ENCODE peak calls at places on chromosome 5, in eight cellular contexts. L is A549; U is M059J; T is stimulated activated CD4-positive, alpha-beta T cell treated with anti-CD3 and anti-CD28 coated beads, Interleukin-4, amount 100 ng/mL, for 4 hours; R is DMS79 treated with DMSO at 0.1 percent for 48 hours; S is SW480; I is activated CD8-positive, alpha-beta memory T cell treated with anti-CD3 and anti-CD28 coated beads for 24 hours; E is thyroid gland. F is an unnamed sample.

GRCh38 chr5:74468421-74468820 is 172.1 kb downstream of the ENC1 start:
- DNase-seq in T (no peak), I (no peak), U (no peak), E (peak), R (no peak), S (no peak), L (no peak), F (no peak)

GRCh38 chr5:10932426-10932825 is 171.4 kb upstream of the DAP start:
- DNase-seq in T (no peak), S (no peak), I (no peak), R (no peak), U (no peak), E (no peak), L (no peak), F (no peak)

GRCh38 chr5:14178671-14179211 is 35.6 kb downstream of the TRIO start:
- DNase-seq in R (no peak), L (peak), S (no peak), T (no peak), I (no peak), U (peak), E (no peak), F (no peak)

GRCh38 chr5:155260798-155261197 is 247.2 kb downstream of the KIF4B start:
- DNase-seq in R (peak), U (peak), E (no peak), I (no peak), L (peak), T (no peak), S (peak), F (no peak)

GRCh38 chr5:167678457-167678856 is 613.0 kb upstream of the WWC1 start:
- DNase-seq in R (no peak), S (no peak), L (no peak), E (no peak), U (peak), I (no peak), T (no peak), F (no peak)

GRCh38 chr5:80035839-80036238 is 691 bp downstream of the THBS4 start:
- DNase-seq in S (no peak), L (no peak), R (no peak), E (no peak), I (no peak), T (no peak), U (no peak), F (no peak)

GRCh38 chr5:149133795-149134777 is 7.2 kb upstream of the ABLIM3 start:
- DNase-seq in T (no peak), E (peak), U (peak), L (peak), S (peak), R (no peak), I (no peak), F (peak)

GRCh38 chr5:148507644-148508043 is 123.9 kb downstream of the FBXO38 start:
- DNase-seq in L (no peak), I (no peak), S (no peak), E (no peak), U (no peak), R (no peak), T (no peak), F (no peak)

GRCh38 chr5:172833372-172833690 is 720 bp upstream of the ERGIC1 start:
- DNase-seq in E (no peak), T (no peak), L (no peak), U (no peak), R (no peak), I (no peak), S (no peak), F (no peak)

GRCh38 chr5:95823738-95824609 is 1.4 kb upstream of the GLRX start:
- DNase-seq in L (peak), E (no peak), U (peak), R (no peak), S (peak), T (peak), I (peak), F (no peak)

GRCh38 chr5:172095368-172095960 is 89.0 kb upstream of the FBXW11 start:
- DNase-seq in I (no peak), E (no peak), U (no peak), R (no peak), S (no peak), L (no peak), T (no peak), F (no peak)

GRCh38 chr5:132378580-132378979 is 9.1 kb downstream of the SLC22A5 start:
- DNase-seq in U (peak), R (no peak), I (no peak), L (no peak), E (no peak), S (no peak), T (no peak), F (no peak)

GRCh38 chr5:140084466-140084865 is 29.4 kb upstream of the PURA start:
- DNase-seq in L (no peak), I (no peak), E (peak), T (no peak), S (no peak), R (no peak), U (no peak), F (no peak)

GRCh38 chr5:56699588-56699987 is 115.8 kb upstream of the MAP3K1 start:
- DNase-seq in S (no peak), R (no peak), L (no peak), I (no peak), E (no peak), T (no peak), U (no peak), F (no peak)

GRCh38 chr5:20105915-20106314 is 117.9 kb upstream of the CDH18 start:
- DNase-seq in L (no peak), R (no peak), E (no peak), I (no peak), S (no peak), U (no peak), T (no peak), F (no peak)

GRCh38 chr5:10663531-10664183 is 97.4 kb downstream of the DAP start:
- DNase-seq in S (no peak), R (no peak), U (peak), E (peak), T (no peak), L (no peak), I (peak), F (no peak)

GRCh38 chr5:87020099-87020934 is 247.4 kb upstream of the RASA1 start:
- DNase-seq in U (peak), I (peak), L (no peak), E (peak), T (peak), S (peak), R (no peak), F (no peak)

GRCh38 chr5:88675758-88676636 is 207.0 kb downstream of the MEF2C start:
- DNase-seq in T (no peak), R (peak), E (no peak), L (peak), U (peak), S (peak), I (no peak), F (no peak)

GRCh38 chr5:63719147-63719546 is 243.1 kb downstream of the HTR1A start:
- DNase-seq in I (no peak), R (no peak), E (no peak), S (no peak), L (no peak), T (no peak), U (no peak), F (no peak)

GRCh38 chr5:181163487-181164075 is 16.2 kb downstream of the OR2V2 start:
- DNase-seq in I (no peak), R (no peak), T (no peak), S (no peak), E (no peak), L (peak), U (no peak), F (no peak)

GRCh38 chr5:72234265-72234700 is 85.8 kb downstream of the MRPS27 start:
- DNase-seq in S (peak), R (no peak), T (peak), E (no peak), U (peak), I (no peak), L (peak), F (no peak)

GRCh38 chr5:13625616-13626198 is 318.8 kb downstream of the DNAH5 start:
- DNase-seq in U (peak), L (no peak), S (peak), T (no peak), I (no peak), R (no peak), E (no peak), F (no peak)

GRCh38 chr5:145887976-145888574 is 15.3 kb upstream of the GRXCR2 start:
- DNase-seq in L (peak), U (peak), R (no peak), T (no peak), S (peak), E (peak), I (no peak), F (no peak)

GRCh38 chr5:130773813-130774212 is 391.2 kb downstream of the HINT1 start:
- DNase-seq in S (peak), L (peak), I (no peak), U (peak), T (no peak), E (no peak), R (no peak), F (no peak)

GRCh38 chr5:126846344-126846743 is 69.4 kb downstream of the LMNB1 start:
- DNase-seq in R (no peak), S (no peak), L (no peak), U (peak), E (no peak), T (no peak), I (no peak), F (no peak)

GRCh38 chr5:77893225-77893860 is 117.2 kb upstream of the TBCA start:
- DNase-seq in I (no peak), L (peak), S (peak), U (peak), T (no peak), E (peak), R (no peak), F (peak)

GRCh38 chr5:155408465-155408864 is 394.9 kb downstream of the KIF4B start:
- DNase-seq in E (no peak), S (no peak), T (no peak), R (no peak), U (no peak), L (no peak), I (no peak), F (no peak)

F was measured in thoracic aorta.